ENCODE peak calls at places on chromosome 1, in nine cellular contexts. One of them, this sample, is unnamed.

GRCh38 chr1:185463433-185463832 is 146.4 kb upstream of the IVNS1ABP start:
- DNase-seq in testis: no peak
- DNase-seq in mammary epithelial cell: no peak
- DNase-seq in transverse colon: no peak
- DNase-seq in mucosa of descending colon: no peak
- DNase-seq in endothelial cell of umbilical vein: no peak
- DNase-seq in heart left ventricle: no peak
- DNase-seq in IMR-90: no peak
- DNase-seq in CD8-positive, alpha-beta memory T cell: no peak
- DNase-seq in this sample: no peak

GRCh38 chr1:7628273-7628672 is 142.8 kb upstream of the VAMP3 start:
- DNase-seq in testis: no peak
- DNase-seq in mammary epithelial cell: no peak
- DNase-seq in transverse colon: no peak
- DNase-seq in mucosa of descending colon: peak; percentile 12
- DNase-seq in endothelial cell of umbilical vein: no peak
- DNase-seq in heart left ventricle: no peak
- DNase-seq in IMR-90: no peak
- DNase-seq in CD8-positive, alpha-beta memory T cell: no peak
- DNase-seq in this sample: no peak

GRCh38 chr1:6734579-6735397 is 33.2 kb upstream of the DNAJC11 start:
- DNase-seq in testis: no peak
- DNase-seq in mammary epithelial cell: peak; percentile 28
- DNase-seq in transverse colon: no peak
- DNase-seq in mucosa of descending colon: no peak
- DNase-seq in endothelial cell of umbilical vein: no peak
- DNase-seq in heart left ventricle: no peak
- DNase-seq in IMR-90: peak; percentile 11
- DNase-seq in CD8-positive, alpha-beta memory T cell: no peak
- DNase-seq in this sample: no peak

GRCh38 chr1:4351453-4351852 is 303.0 kb upstream of the AJAP1 start:
- DNase-seq in testis: no peak
- DNase-seq in mammary epithelial cell: no peak
- DNase-seq in transverse colon: no peak
- DNase-seq in mucosa of descending colon: no peak
- DNase-seq in endothelial cell of umbilical vein: no peak
- DNase-seq in heart left ventricle: no peak
- DNase-seq in IMR-90: no peak
- DNase-seq in CD8-positive, alpha-beta memory T cell: no peak
- DNase-seq in this sample: no peak

GRCh38 chr1:57782357-57782756 is 358.5 kb upstream of the DAB1 start:
- DNase-seq in testis: no peak
- DNase-seq in mammary epithelial cell: no peak
- DNase-seq in transverse colon: no peak
- DNase-seq in mucosa of descending colon: no peak
- DNase-seq in endothelial cell of umbilical vein: no peak
- DNase-seq in heart left ventricle: no peak
- DNase-seq in IMR-90: no peak
- DNase-seq in CD8-positive, alpha-beta memory T cell: no peak
- DNase-seq in this sample: no peak

GRCh38 chr1:244427647-244428046 is 24.1 kb downstream of the ADSS2 start:
- DNase-seq in testis: no peak
- DNase-seq in mammary epithelial cell: no peak
- DNase-seq in transverse colon: no peak
- DNase-seq in mucosa of descending colon: no peak
- DNase-seq in endothelial cell of umbilical vein: no peak
- DNase-seq in heart left ventricle: no peak
- DNase-seq in IMR-90: no peak
- DNase-seq in CD8-positive, alpha-beta memory T cell: no peak
- DNase-seq in this sample: no peak

GRCh38 chr1:64834734-64835133 is 89.9 kb downstream of the RAVER2 start:
- DNase-seq in testis: no peak
- DNase-seq in mammary epithelial cell: peak; percentile 70
- DNase-seq in transverse colon: no peak
- DNase-seq in mucosa of descending colon: no peak
- DNase-seq in endothelial cell of umbilical vein: no peak
- DNase-seq in heart left ventricle: no peak
- DNase-seq in IMR-90: peak; percentile 79
- DNase-seq in CD8-positive, alpha-beta memory T cell: no peak
- DNase-seq in this sample: no peak

GRCh38 chr1:43938383-43938782 is 4.8 kb downstream of the ARTN start:
- DNase-seq in testis: no peak
- DNase-seq in mammary epithelial cell: no peak
- DNase-seq in transverse colon: no peak
- DNase-seq in mucosa of descending colon: no peak
- DNase-seq in endothelial cell of umbilical vein: no peak
- DNase-seq in heart left ventricle: no peak
- DNase-seq in IMR-90: no peak
- DNase-seq in CD8-positive, alpha-beta memory T cell: no peak
- DNase-seq in this sample: no peak

GRCh38 chr1:20265243-20265642 is 25.4 kb upstream of the VWA5B1 start:
- DNase-seq in testis: no peak
- DNase-seq in mammary epithelial cell: no peak
- DNase-seq in transverse colon: peak; percentile 48
- DNase-seq in mucosa of descending colon: no peak
- DNase-seq in endothelial cell of umbilical vein: no peak
- DNase-seq in heart left ventricle: peak; percentile 35
- DNase-seq in IMR-90: peak; percentile 10
- DNase-seq in CD8-positive, alpha-beta memory T cell: no peak
- DNase-seq in this sample: no peak

GRCh38 chr1:53957231-53957818 is 11.2 kb downstream of the LRRC42 start:
- DNase-seq in testis: no peak
- DNase-seq in mammary epithelial cell: peak; percentile 52
- DNase-seq in transverse colon: no peak
- DNase-seq in mucosa of descending colon: no peak
- DNase-seq in endothelial cell of umbilical vein: no peak
- DNase-seq in heart left ventricle: no peak
- DNase-seq in IMR-90: peak; percentile 64
- DNase-seq in CD8-positive, alpha-beta memory T cell: no peak
- DNase-seq in this sample: no peak

GRCh38 chr1:9399510-9400424 is 107.1 kb downstream of the SPSB1 start:
- DNase-seq in testis: no peak
- DNase-seq in mammary epithelial cell: no peak
- DNase-seq in transverse colon: no peak
- DNase-seq in mucosa of descending colon: no peak
- DNase-seq in endothelial cell of umbilical vein: peak; percentile 83
- DNase-seq in heart left ventricle: peak; percentile 47
- DNase-seq in IMR-90: peak; percentile 48
- DNase-seq in CD8-positive, alpha-beta memory T cell: no peak
- DNase-seq in this sample: no peak

GRCh38 chr1:44546403-44547053 is 127.8 kb downstream of the TMEM53 start:
- DNase-seq in testis: no peak
- DNase-seq in mammary epithelial cell: no peak
- DNase-seq in transverse colon: no peak
- DNase-seq in mucosa of descending colon: no peak
- DNase-seq in endothelial cell of umbilical vein: no peak
- DNase-seq in heart left ventricle: no peak
- DNase-seq in IMR-90: no peak
- DNase-seq in CD8-positive, alpha-beta memory T cell: no peak
- DNase-seq in this sample: no peak

GRCh38 chr1:8908388-8909151 is 30.1 kb upstream of the ENO1 start:
- DNase-seq in testis: no peak
- DNase-seq in mammary epithelial cell: no peak
- DNase-seq in transverse colon: no peak
- DNase-seq in mucosa of descending colon: no peak
- DNase-seq in endothelial cell of umbilical vein: no peak
- DNase-seq in heart left ventricle: no peak
- DNase-seq in IMR-90: no peak
- DNase-seq in CD8-positive, alpha-beta memory T cell: no peak
- DNase-seq in this sample: no peak

GRCh38 chr1:116148967-116149366 is 37.8 kb downstream of the MAB21L3 start:
- DNase-seq in testis: no peak
- DNase-seq in mammary epithelial cell: no peak
- DNase-seq in transverse colon: no peak
- DNase-seq in mucosa of descending colon: no peak
- DNase-seq in endothelial cell of umbilical vein: no peak
- DNase-seq in heart left ventricle: no peak
- DNase-seq in IMR-90: no peak
- DNase-seq in CD8-positive, alpha-beta memory T cell: no peak
- DNase-seq in this sample: no peak

GRCh38 chr1:116150368-116150767 is 39.2 kb downstream of the MAB21L3 start:
- DNase-seq in testis: no peak
- DNase-seq in mammary epithelial cell: no peak
- DNase-seq in transverse colon: no peak
- DNase-seq in mucosa of descending colon: no peak
- DNase-seq in endothelial cell of umbilical vein: no peak
- DNase-seq in heart left ventricle: no peak
- DNase-seq in IMR-90: no peak
- DNase-seq in CD8-positive, alpha-beta memory T cell: no peak
- DNase-seq in this sample: no peak

GRCh38 chr1:116147972-116148371 is 36.8 kb downstream of the MAB21L3 start:
- DNase-seq in testis: no peak
- DNase-seq in mammary epithelial cell: no peak
- DNase-seq in transverse colon: no peak
- DNase-seq in mucosa of descending colon: no peak
- DNase-seq in endothelial cell of umbilical vein: no peak
- DNase-seq in heart left ventricle: no peak
- DNase-seq in IMR-90: no peak
- DNase-seq in CD8-positive, alpha-beta memory T cell: no peak
- DNase-seq in this sample: no peak

GRCh38 chr1:116144151-116144550 is 33.0 kb downstream of the MAB21L3 start:
- DNase-seq in testis: no peak
- DNase-seq in mammary epithelial cell: no peak
- DNase-seq in transverse colon: no peak
- DNase-seq in mucosa of descending colon: no peak
- DNase-seq in endothelial cell of umbilical vein: no peak
- DNase-seq in heart left ventricle: no peak
- DNase-seq in IMR-90: no peak
- DNase-seq in CD8-positive, alpha-beta memory T cell: no peak
- DNase-seq in this sample: no peak

GRCh38 chr1:116147114-116147510 is 35.9 kb downstream of the MAB21L3 start:
- DNase-seq in testis: no peak
- DNase-seq in mammary epithelial cell: no peak
- DNase-seq in transverse colon: no peak
- DNase-seq in mucosa of descending colon: no peak
- DNase-seq in endothelial cell of umbilical vein: no peak
- DNase-seq in heart left ventricle: no peak
- DNase-seq in IMR-90: no peak
- DNase-seq in CD8-positive, alpha-beta memory T cell: no peak
- DNase-seq in this sample: no peak
- H3K9me3 ChIP-seq in testis: no peaks in the 10 kb centered on the region
- H3K9me3 ChIP-seq in mammary epithelial cell: peaks cover 2% of the 10 kb centered on the region
- H3K9me3 ChIP-seq in transverse colon: no peaks in the 10 kb centered on the region
- H3K9me3 ChIP-seq in mucosa of descending colon: no peaks in the 10 kb centered on the region
- H3K9me3 ChIP-seq in endothelial cell of umbilical vein: no peaks in the 10 kb centered on the region
- H3K9me3 ChIP-seq in heart left ventricle: peaks cover 7% of the 10 kb centered on the region
- H3K9me3 ChIP-seq in IMR-90: no peaks in the 10 kb centered on the region
- H3K9me3 ChIP-seq in CD8-positive, alpha-beta memory T cell: no peaks in the 10 kb centered on the region
- H3K9me3 ChIP-seq in this sample: no peaks in the 10 kb centered on the region

GRCh38 chr1:169070547-169070946 is 35.9 kb upstream of the ATP1B1 start:
- DNase-seq in testis: no peak
- DNase-seq in mammary epithelial cell: no peak
- DNase-seq in transverse colon: no peak
- DNase-seq in mucosa of descending colon: no peak
- DNase-seq in endothelial cell of umbilical vein: no peak
- DNase-seq in heart left ventricle: no peak
- DNase-seq in IMR-90: no peak
- DNase-seq in CD8-positive, alpha-beta memory T cell: no peak
- DNase-seq in this sample: no peak

GRCh38 chr1:169072945-169073725 is 33.4 kb upstream of the ATP1B1 start:
- DNase-seq in testis: no peak
- DNase-seq in mammary epithelial cell: no peak
- DNase-seq in transverse colon: peak; percentile 71
- DNase-seq in mucosa of descending colon: no peak
- DNase-seq in endothelial cell of umbilical vein: no peak
- DNase-seq in heart left ventricle: no peak
- DNase-seq in IMR-90: no peak
- DNase-seq in CD8-positive, alpha-beta memory T cell: no peak
- DNase-seq in this sample: no peak

GRCh38 chr1:169070958-169071357 is 35.5 kb upstream of the ATP1B1 start:
- DNase-seq in testis: no peak
- DNase-seq in mammary epithelial cell: no peak
- DNase-seq in transverse colon: no peak
- DNase-seq in mucosa of descending colon: no peak
- DNase-seq in endothelial cell of umbilical vein: no peak
- DNase-seq in heart left ventricle: no peak
- DNase-seq in IMR-90: no peak
- DNase-seq in CD8-positive, alpha-beta memory T cell: no peak
- DNase-seq in this sample: no peak
- H3K9me3 ChIP-seq in testis: no peaks in the 10 kb centered on the region
- H3K9me3 ChIP-seq in mammary epithelial cell: no peaks in the 10 kb centered on the region
- H3K9me3 ChIP-seq in transverse colon: peaks cover 10% of the 10 kb centered on the region
- H3K9me3 ChIP-seq in mucosa of descending colon: peaks cover 10% of the 10 kb centered on the region
- H3K9me3 ChIP-seq in endothelial cell of umbilical vein: no peaks in the 10 kb centered on the region
- H3K9me3 ChIP-seq in heart left ventricle: peaks cover 9% of the 10 kb centered on the region
- H3K9me3 ChIP-seq in IMR-90: no peaks in the 10 kb centered on the region
- H3K9me3 ChIP-seq in CD8-positive, alpha-beta memory T cell: no peaks in the 10 kb centered on the region
- H3K9me3 ChIP-seq in this sample: no peaks in the 10 kb centered on the region

DNA sequence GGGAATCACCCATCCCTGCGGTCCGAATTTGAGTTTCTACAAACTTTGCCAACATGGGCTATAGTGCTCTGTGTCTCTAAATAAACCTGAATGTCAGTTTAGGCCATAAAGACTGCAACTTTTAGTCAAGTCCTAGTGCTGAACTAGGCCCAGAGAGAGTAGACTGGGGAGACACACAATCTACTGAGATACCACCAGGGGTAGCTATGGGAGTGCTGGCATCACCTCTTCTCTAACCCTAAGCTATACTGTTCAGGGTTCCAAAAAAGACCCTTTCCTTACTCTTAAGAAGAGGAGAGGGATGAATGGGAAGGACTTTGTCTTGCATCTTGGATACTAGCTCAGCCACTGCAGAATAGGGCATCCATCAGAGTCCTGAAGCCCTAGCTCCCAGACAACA is 866.7 kb upstream of the PRMT6 start:
- DNase-seq in testis: no peak
- DNase-seq in mammary epithelial cell: no peak
- DNase-seq in transverse colon: no peak
- DNase-seq in mucosa of descending colon: no peak
- DNase-seq in endothelial cell of umbilical vein: no peak
- DNase-seq in heart left ventricle: no peak
- DNase-seq in IMR-90: no peak
- DNase-seq in CD8-positive, alpha-beta memory T cell: no peak
- DNase-seq in this sample: no peak
- H3K9me3 ChIP-seq in testis: no peaks in the 10 kb centered on the region
- H3K9me3 ChIP-seq in mammary epithelial cell: peaks cover 3% of the 10 kb centered on the region
- H3K9me3 ChIP-seq in transverse colon: no peaks in the 10 kb centered on the region
- H3K9me3 ChIP-seq in mucosa of descending colon: peaks cover 34% of the 10 kb centered on the region
- H3K9me3 ChIP-seq in endothelial cell of umbilical vein: peaks cover 5% of the 10 kb centered on the region
- H3K9me3 ChIP-seq in heart left ventricle: no peaks in the 10 kb centered on the region
- H3K9me3 ChIP-seq in IMR-90: peaks cover 21% of the 10 kb centered on the region
- H3K9me3 ChIP-seq in CD8-positive, alpha-beta memory T cell: peaks cover 5% of the 10 kb centered on the region
- H3K9me3 ChIP-seq in this sample: peaks cover 3% of the 10 kb centered on the region

GRCh38 chr1:167317463-167317862 is 96.8 kb downstream of the POU2F1 start:
- DNase-seq in testis: no peak
- DNase-seq in mammary epithelial cell: no peak
- DNase-seq in transverse colon: no peak
- DNase-seq in mucosa of descending colon: no peak
- DNase-seq in endothelial cell of umbilical vein: no peak
- DNase-seq in heart left ventricle: no peak
- DNase-seq in IMR-90: no peak
- DNase-seq in CD8-positive, alpha-beta memory T cell: no peak
- DNase-seq in this sample: no peak

GRCh38 chr1:167325151-167325550 is 104.5 kb downstream of the POU2F1 start:
- DNase-seq in testis: no peak
- DNase-seq in mammary epithelial cell: no peak
- DNase-seq in transverse colon: no peak
- DNase-seq in mucosa of descending colon: no peak
- DNase-seq in endothelial cell of umbilical vein: no peak
- DNase-seq in heart left ventricle: no peak
- DNase-seq in IMR-90: no peak
- DNase-seq in CD8-positive, alpha-beta memory T cell: no peak
- DNase-seq in this sample: no peak

GRCh38 chr1:167328306-167328705 is 107.6 kb downstream of the POU2F1 start:
- DNase-seq in testis: no peak
- DNase-seq in mammary epithelial cell: no peak
- DNase-seq in transverse colon: no peak
- DNase-seq in mucosa of descending colon: no peak
- DNase-seq in endothelial cell of umbilical vein: no peak
- DNase-seq in heart left ventricle: no peak
- DNase-seq in IMR-90: no peak
- DNase-seq in CD8-positive, alpha-beta memory T cell: no peak
- DNase-seq in this sample: no peak

GRCh38 chr1:167322483-167322882 is 101.8 kb downstream of the POU2F1 start:
- DNase-seq in testis: no peak
- DNase-seq in mammary epithelial cell: no peak
- DNase-seq in transverse colon: no peak
- DNase-seq in mucosa of descending colon: no peak
- DNase-seq in endothelial cell of umbilical vein: no peak
- DNase-seq in heart left ventricle: no peak
- DNase-seq in IMR-90: no peak
- DNase-seq in CD8-positive, alpha-beta memory T cell: no peak
- DNase-seq in this sample: no peak
- H3K9me3 ChIP-seq in testis: no peaks in the 10 kb centered on the region
- H3K9me3 ChIP-seq in mammary epithelial cell: peaks cover 21% of the 10 kb centered on the region
- H3K9me3 ChIP-seq in transverse colon: peaks cover 42% of the 10 kb centered on the region
- H3K9me3 ChIP-seq in mucosa of descending colon: peaks cover 67% of the 10 kb centered on the region
- H3K9me3 ChIP-seq in endothelial cell of umbilical vein: peaks cover 3% of the 10 kb centered on the region
- H3K9me3 ChIP-seq in heart left ventricle: peaks cover 25% of the 10 kb centered on the region
- H3K9me3 ChIP-seq in IMR-90: peaks cover 10% of the 10 kb centered on the region
- H3K9me3 ChIP-seq in CD8-positive, alpha-beta memory T cell: peaks cover 33% of the 10 kb centered on the region
- H3K9me3 ChIP-seq in this sample: peaks cover 51% of the 10 kb centered on the region

This sample was measured in Peyer's patch.